ENCODE peak calls at places on chromosome X, in four cellular contexts. E, P, V and O are unnamed samples.
A peak's percentile ranks its signal among the peaks of the same experiment; 100 is the strongest.

GRCh38 chrX:30943984-30944383 is 54.9 kb upstream of the TAB3 start:
- DNase-seq in E (no peak), P (no peak), V (no peak), O (no peak)

GRCh38 chrX:72306851-72307645 is 1.3 kb upstream of the CITED1 start:
- DNase-seq in E (peak; percentile 30), P (peak; percentile 73), V (peak; percentile 60), O (no peak)

GRCh38 chrX:133813991-133814390 is 171.4 kb downstream of the GPC3 start:
- DNase-seq in E (no peak), P (no peak), V (no peak), O (no peak)

GRCh38 chrX:108735680-108736508 is 469 bp downstream of the IRS4 start:
- DNase-seq in E (no peak), P (peak; percentile 36), V (peak; percentile 1), O (no peak)

GRCh38 chrX:150773117-150773516 is 79.9 kb downstream of the MTMR1 start:
- DNase-seq in E (no peak), P (no peak), V (no peak), O (no peak)

GRCh38 chrX:106286053-106286650 is 118.0 kb downstream of the PWWP3B start:
- DNase-seq in E (peak; percentile 36), P (no peak), V (no peak), O (no peak)

GRCh38 chrX:85992811-85993229 is 54.5 kb downstream of the CHM start:
- DNase-seq in E (no peak), P (no peak), V (no peak), O (no peak)

GRCh38 chrX:11532291-11533075 is 133.2 kb downstream of the ARHGAP6 start:
- DNase-seq in E (no peak), P (no peak), V (no peak), O (no peak)

GRCh38 chrX:119870626-119871131 is 854 bp downstream of the RNF113A start:
- DNase-seq in E (no peak), P (peak; percentile 41), V (peak; percentile 32), O (no peak)

GRCh38 chrX:129632443-129632842 is 22.3 kb downstream of the APLN start:
- DNase-seq in E (no peak), P (no peak), V (no peak), O (peak; percentile 36)

DNA sequence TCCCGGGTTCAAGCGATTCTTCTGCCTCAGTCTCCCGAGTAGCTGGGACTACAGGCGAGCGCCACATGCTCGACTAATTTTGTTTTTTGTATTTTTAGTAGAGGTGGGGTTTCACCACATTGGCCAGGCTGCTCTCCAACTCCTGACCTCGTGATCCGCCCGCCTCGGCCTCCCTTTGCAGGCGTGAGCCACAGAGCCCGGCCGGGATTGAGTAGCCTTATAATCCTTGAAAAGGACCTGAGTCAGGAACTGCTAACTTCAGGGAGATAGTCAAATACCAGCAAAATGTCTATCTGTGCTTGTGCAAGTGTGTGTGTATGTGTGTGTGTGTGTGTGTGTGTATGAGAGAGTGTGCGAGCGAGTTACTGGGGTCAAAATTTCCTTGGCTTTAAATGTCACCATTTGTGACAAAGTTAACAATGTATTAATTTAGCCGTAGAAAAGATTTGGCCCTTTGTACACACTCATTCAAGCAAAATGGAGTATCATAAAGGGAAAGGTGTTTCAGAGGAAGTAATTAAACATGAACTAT is 1.8 kb upstream of the KDM6A start:
- DNase-seq in E (no peak), P (no peak), V (no peak), O (no peak)
- H3K4me3 ChIP-seq in E (peak overlapping the region; percentile 66), P (peak overlapping the region; percentile 61), V (no peak overlapping the region), O (peak overlapping the region; percentile 66)

DNA sequence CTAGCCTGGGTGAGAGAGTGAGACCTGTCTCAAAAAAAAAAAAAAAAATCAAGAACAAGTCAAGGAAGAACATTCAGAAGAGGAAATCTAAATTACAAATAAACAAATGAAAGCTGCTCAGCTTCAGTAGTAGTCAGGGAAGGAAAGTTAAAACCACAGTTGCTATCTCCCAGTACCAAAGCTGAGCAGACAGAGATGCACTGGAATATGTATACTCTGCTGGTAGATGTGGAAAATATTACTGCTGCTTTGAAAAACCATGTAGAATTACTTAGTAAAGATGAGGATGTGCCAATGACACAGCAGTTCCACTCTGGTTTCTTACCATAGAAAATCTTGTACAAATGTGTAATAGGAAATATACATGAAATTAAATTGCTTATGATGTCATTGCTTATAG is 25.0 kb upstream of the PRKX start:
- DNase-seq in E (no peak), P (no peak), V (no peak), O (no peak)
- H3K4me3 ChIP-seq in E (no peak overlapping the region), P (no peak overlapping the region), V (no peak overlapping the region), O (no peak overlapping the region)

DNA sequence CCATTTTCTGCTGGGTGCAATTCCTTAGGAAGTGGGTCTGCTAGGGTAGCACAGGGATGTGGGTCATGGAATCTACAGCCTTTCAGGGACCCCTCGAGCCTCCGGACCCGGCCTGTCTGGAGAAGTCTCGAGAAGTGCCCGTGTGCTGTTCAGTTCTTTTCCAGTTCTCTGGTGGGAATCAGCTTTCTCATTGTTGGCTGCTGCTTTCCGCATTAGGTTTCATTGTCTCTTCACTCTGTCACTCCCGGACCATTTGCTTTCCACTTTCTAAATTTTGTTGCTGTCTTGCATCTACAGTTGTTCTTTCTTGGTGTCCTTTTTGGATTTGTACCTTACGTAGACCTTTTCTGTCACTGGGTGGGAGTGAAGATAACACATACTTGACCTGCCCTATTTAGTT is 6.1 kb downstream of the RAB9A start:
- DNase-seq in E (no peak), P (no peak), V (no peak), O (no peak)
- H3K4me3 ChIP-seq in E (no peak overlapping the region), P (no peak overlapping the region), V (no peak overlapping the region), O (no peak overlapping the region)

DNA sequence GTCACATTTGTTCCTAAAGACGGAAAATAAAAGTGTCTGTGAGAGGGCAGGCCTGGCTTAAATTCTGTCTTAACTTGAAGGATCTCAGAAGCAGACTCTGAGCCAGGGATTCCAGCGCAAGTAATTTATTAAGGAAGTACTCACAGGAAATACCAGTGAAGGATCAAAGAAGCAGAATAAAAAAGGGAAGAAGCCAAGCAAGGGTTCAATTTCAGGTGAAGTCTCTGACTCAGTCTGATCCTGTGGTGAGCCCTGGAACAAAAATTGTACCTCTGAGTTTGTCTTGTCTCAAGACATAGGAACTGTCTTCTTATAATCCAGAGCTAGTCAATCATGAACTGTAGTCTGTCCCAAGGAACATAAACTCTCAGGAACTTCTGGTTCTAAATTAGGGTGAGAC is 52.3 kb downstream of the IL1RAPL1 start:
- DNase-seq in E (no peak), P (no peak), V (no peak), O (no peak)
- H3K4me3 ChIP-seq in E (no peak overlapping the region), P (no peak overlapping the region), V (no peak overlapping the region), O (no peak overlapping the region)

DNA sequence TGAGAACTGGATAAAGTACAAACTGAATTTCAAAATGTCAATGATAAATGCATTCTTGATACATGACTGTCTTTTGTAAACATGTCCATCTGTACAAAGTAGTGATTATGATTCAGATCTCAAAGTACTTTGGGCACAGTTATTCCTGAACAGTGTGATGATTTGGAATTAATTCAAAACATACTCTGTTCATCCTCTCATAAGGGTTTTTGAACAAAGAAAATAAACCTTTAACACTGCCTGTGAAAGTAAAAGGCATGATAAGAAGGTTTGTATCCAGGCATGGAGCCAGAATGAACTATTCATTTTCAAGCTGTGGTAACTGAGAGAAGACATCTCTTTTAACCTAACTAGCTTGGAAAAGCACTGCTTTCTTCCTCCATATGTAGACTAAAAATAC is 886 bp upstream of the KLHL4 start:
- DNase-seq in E (peak; percentile 31), P (no peak), V (peak; percentile 17), O (no peak)
- H3K4me3 ChIP-seq in E (no peak overlapping the region), P (peak overlapping the region; percentile 62), V (no peak overlapping the region), O (no peak overlapping the region)

DNA sequence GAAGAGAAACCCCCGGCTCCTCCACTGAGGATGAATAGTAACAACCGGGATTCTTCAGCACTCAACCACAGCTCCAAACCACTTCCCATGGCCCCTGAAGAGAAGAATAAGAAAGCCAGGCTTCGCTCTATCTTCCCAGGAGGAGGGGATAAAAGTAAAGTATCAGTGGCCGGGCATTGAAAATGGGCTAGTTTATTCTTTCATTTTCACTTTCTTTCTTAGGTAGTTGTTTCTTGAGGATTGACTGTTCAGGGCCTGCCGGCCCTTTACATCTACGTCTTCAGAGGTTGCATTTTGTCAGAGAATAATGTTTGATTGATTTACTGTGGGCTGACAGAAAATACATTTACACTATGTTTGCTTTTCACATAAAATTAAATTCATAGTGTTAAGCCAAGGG is 27.1 kb downstream of the PAK3 start:
- DNase-seq in E (no peak), P (no peak), V (no peak), O (no peak)
- H3K4me3 ChIP-seq in E (no peak overlapping the region), P (no peak overlapping the region), V (no peak overlapping the region), O (no peak overlapping the region)

GRCh38 chrX:40012039-40012799 is 85.5 kb downstream of the BCOR start:
- DNase-seq in E (peak; percentile 40), P (no peak), V (peak; percentile 77), O (no peak)
- H3K4me3 ChIP-seq in E (no peak overlapping the region), P (no peak overlapping the region), V (peak overlapping the region; percentile 48), O (peak overlapping the region; percentile 44)

GRCh38 chrX:56963377-56963776 is 32.0 kb downstream of the SPIN3 start:
- DNase-seq in E (no peak), P (no peak), V (no peak), O (no peak)
- H3K4me3 ChIP-seq in E (no peak overlapping the region), P (no peak overlapping the region), V (no peak overlapping the region), O (no peak overlapping the region)

DNA sequence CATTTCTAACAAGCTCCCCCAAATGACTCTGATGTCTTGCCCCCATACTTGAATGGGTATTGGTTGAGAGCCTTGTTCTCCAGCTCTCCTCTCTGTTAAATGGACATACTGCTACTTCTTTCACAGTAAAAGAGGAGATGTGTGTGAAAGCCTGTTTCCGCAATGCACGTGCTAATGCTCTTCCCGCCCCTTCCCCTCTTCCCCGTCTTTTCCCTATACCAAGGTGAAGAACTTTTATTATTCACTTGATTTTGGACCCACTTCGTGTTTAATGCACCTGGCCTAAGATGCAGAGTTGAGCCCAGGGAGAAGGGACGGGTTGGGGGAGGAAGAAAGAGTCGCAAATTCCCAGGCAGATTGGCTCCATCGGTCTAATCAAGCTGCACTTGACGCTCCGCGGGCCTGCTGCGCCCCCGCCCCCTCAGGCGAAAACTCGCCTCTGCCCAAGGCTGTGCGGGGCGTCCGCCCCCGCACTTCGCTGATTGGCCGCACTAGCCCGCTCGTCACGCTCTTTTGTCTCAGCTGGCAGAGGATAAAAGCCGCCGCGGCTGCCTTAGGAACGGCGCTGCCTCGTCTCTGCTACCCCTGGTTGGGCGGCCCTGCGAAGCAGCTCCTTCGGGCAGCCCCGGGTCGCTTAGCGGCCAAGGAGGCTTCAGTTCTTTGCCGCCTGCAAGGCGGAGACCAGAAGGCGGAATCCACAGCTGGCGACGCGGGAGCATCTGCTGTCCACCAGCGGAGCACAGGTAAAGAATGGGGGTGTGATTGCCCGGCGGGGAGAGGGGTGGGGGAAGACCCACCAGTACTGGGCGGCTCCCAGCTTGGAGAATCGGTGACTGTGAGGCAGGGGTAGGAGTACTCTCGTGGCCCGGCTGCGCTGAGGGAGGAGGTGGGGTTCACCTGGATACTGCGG is at the start of gene ZCCHC12:
- DNase-seq in E (no peak), P (peak; percentile 87), V (peak; percentile 2), O (no peak)
- H3K4me3 ChIP-seq in E (peak within 1 kb of the TSS; percentile 34), P (peak within 1 kb of the TSS; percentile 21), V (peak within 1 kb of the TSS; percentile 9), O (peak within 1 kb of the TSS; percentile 30)